ENCODE peak calls at places on chromosomes 5 and 9, in five cellular contexts. U is effector memory CD4-positive, alpha-beta T cell; M is HCT116; D is fibroblast of lung; A is testis. H is an unnamed sample. For H3K4me1 and H3K9me3, the result is how much of the 10 kb centered on the place peaks cover.

GRCh38 chr5:92944337-92944736 is 636.7 kb downstream of the NR2F1-AS1 start:
- DNase-seq in U (no peak), M (no peak), D (no peak), A (no peak), H (no peak)

GRCh38 chr5:61319388-61320146 is 12.5 kb upstream of the ZSWIM6 start:
- DNase-seq in U (no peak), M (no peak), D (no peak), A (peak), H (no peak)

GRCh38 chr5:39376293-39376714 is 12.0 kb upstream of the C9 start:
- DNase-seq in U (no peak), M (peak), D (peak), A (peak), H (no peak)

GRCh38 chr5:68479524-68479923 is 264.0 kb downstream of the PIK3R1 start:
- DNase-seq in U (no peak), M (no peak), D (no peak), A (no peak), H (no peak)

GRCh38 chr9:88968799-88969198 is 22.5 kb upstream of the S1PR3 start:
- DNase-seq in U (no peak), M (no peak), D (no peak), A (peak), H (no peak)

GRCh38 chr9:120368799-120369198 is 211.2 kb downstream of the CDK5RAP2 start:
- DNase-seq in U (no peak), M (no peak), D (no peak), A (no peak), H (no peak)

GRCh38 chr9:110650991-110651411 is 17.6 kb upstream of the MUSK start:
- DNase-seq in U (no peak), M (no peak), D (peak), A (no peak), H (no peak)

GRCh38 chr5:134851307-134851923 is 5.6 kb downstream of the C5orf24 start:
- DNase-seq in U (no peak), M (no peak), D (peak), A (peak), H (no peak)

GRCh38 chr5:82422751-82423181 is 144.6 kb upstream of the RPS23 start:
- DNase-seq in U (no peak), M (no peak), D (peak), A (no peak), H (peak)

GRCh38 chr5:92353107-92354030 is 970.3 kb upstream of the ARRDC3 start:
- DNase-seq in U (no peak), M (no peak), D (peak), A (no peak), H (no peak)

DNA sequence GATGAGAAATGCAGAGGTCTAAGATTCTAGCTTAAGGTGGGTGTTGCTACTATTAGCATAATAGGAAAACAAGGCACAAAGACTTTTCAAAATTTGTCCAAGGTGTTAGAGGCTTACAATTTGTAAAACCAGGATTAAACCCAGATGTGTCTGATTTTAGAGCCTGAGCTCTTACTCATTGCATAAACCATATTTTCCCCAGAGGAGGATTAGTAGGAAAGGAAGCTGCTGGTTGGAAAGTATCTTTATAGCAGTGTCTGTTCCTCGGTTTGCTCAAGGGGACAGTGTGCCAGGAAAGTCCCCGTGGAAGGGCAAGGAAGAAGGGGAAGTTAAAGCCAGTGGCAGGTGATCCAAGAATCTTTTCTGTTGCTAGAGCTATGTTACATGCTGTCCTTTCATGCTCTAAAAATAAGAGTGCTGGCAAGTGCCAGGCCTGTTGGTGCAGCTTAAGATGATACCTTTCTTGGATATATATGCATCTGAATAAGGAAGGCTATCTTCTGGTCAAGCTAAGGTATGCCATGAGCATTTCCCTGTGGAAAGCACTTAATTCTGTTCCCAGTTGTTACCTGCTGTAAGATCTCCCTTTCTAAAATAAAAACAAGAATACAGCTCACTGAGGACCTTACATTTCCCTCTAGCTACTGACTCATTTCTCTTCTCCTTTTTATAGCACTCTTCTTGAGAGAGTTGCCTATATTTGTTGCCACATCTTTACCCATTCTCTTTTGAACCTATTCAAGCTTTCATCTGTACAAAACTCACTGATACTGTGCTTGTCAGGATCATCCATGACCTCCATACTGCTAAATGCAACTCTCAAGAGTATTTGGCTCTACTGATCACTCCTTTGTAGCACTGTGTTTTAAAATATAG is 8.0 kb downstream of the PDCD1LG2 start:
- DNase-seq in U (no peak), M (no peak), D (no peak), A (no peak), H (no peak)
- H3K4me1 ChIP-seq in U (under half), M (under half), D (under half), A (under half), H (under half)

GRCh38 chr5:141236516-141237313 is 8.5 kb upstream of the PCDHB15 start:
- DNase-seq in U (no peak), M (no peak), D (no peak), A (no peak), H (no peak)

DNA sequence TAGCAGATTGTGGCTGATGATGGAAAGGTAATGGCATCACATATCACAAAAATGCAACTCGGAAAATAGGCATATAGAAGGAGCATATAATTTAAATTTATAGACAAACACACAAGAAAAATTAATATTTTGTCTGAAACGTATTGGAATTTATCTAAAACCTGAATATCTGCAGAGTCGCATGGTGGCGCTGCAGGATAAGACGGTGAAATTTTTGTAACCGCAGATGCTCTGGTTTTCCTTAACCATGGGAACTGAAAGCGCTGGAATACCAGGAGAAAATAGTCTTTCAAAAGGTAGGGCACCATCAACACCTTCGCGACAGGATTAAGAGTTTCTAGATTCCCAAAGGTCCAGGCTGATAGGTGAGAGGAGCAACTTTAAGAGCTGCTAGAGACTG is 11.0 kb downstream of the PCDHB14 start:
- DNase-seq in U (no peak), M (no peak), D (peak), A (peak), H (no peak)
- H3K9me3 ChIP-seq in U (under half), M (under half), D (under half), A (under half), H (under half)

DNA sequence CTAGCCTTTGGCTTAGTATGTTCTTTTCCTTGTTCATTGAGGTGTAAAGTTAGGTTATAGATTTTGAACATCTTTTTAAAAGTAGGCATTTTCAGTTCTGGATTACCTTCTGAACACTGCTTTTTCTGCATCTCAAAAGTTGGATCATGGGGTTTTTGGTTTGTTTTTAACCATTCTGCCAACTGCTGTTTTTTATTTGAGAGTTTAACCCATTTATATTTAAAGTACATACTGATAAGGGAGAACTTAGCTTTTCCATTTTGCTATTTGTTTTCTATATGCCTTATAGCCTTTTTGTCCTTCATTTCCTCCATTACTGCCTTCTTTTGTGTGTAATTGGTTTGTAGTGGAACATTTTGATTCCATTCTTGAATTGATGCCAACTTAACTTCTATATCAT is 30.5 kb upstream of the ZNF169 start:
- DNase-seq in U (no peak), M (no peak), D (no peak), A (no peak), H (no peak)
- H3K4me3 ChIP-seq in U (no peak), M (no peak), D (no peak), A (no peak), H (no peak)

DNA sequence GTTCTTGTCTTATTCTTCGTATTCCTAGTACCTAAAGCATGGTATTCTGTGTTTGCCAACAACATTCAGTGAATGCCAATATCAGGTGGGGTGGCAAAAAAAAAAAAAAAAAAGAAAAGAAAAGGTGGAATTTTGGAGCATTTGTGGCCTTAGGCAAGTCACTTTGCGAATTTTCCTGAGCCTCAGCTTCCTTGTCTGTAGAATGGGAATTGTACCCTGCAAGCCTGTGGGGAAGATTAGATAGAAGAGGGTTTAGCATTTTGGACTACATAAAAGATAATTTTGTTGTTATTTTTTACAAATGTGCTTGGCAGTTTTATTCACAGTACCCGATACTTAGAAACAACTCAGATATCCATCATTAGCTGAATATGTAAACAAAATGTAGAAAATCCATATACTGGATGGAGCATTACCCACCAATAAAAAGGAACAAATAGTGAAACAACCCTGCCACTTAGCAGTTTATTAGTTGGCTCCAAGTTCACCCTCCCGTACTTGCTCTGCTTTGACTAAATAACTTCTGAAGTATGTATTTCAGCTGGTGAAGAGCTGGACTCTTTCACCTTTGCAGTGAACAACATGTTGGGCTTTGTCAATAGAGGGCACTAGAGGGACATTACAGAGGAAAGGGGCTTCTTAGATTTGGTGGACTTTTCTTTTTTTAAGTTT is 13.6 kb downstream of the UBE2D2 start:
- DNase-seq in U (no peak), M (no peak), D (peak), A (no peak), H (no peak)
- H3K4me1 ChIP-seq in U (under half), M (under half), D (under half), A (under half), H (under half)

GRCh38 chr5:179190851-179191505 is 130.8 kb downstream of the ZNF354C start:
- DNase-seq in U (no peak), M (no peak), D (no peak), A (no peak), H (no peak)

GRCh38 chr5:179187229-179187678 is 127.1 kb downstream of the ZNF354C start:
- DNase-seq in U (no peak), M (no peak), D (no peak), A (no peak), H (no peak)

GRCh38 chr5:179187681-179188575 is 127.8 kb downstream of the ZNF354C start:
- DNase-seq in U (no peak), M (no peak), D (peak), A (no peak), H (no peak)

GRCh38 chr5:179186801-179187200 is 126.6 kb downstream of the ZNF354C start:
- DNase-seq in U (no peak), M (no peak), D (no peak), A (no peak), H (no peak)

DNA sequence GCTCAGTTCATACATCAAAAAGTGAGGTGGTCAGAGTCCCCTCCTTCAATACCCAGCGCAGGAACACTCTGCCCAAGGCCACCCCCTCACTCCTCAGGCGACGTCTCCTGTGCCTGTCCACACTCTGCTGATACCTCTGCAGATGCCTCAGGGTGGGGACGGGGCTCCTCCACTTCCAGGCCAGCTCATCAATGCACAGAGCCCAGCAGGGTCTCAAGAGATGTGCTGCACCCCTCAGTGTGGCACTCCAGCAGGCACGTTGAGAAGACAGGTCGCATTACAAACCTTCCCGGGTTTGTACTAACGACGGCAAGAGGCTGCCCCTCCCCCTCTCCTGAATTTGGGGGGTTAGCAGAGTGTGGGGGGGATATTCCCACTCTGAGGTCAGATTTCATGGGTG is 128.5 kb downstream of the ZNF354C start:
- DNase-seq in U (no peak), M (no peak), D (no peak), A (no peak), H (no peak)
- H3K9me3 ChIP-seq in U (under half), M (under half), D (under half), A (under half), H (under half)

GRCh38 chr9:841371-842209 is at the start of gene DMRT1:
- DNase-seq in U (no peak), M (no peak), D (no peak), A (peak), H (no peak)
- H3K4me3 ChIP-seq in U (no peak), M (no peak), D (no peak), A (peak), H (no peak)

DNA sequence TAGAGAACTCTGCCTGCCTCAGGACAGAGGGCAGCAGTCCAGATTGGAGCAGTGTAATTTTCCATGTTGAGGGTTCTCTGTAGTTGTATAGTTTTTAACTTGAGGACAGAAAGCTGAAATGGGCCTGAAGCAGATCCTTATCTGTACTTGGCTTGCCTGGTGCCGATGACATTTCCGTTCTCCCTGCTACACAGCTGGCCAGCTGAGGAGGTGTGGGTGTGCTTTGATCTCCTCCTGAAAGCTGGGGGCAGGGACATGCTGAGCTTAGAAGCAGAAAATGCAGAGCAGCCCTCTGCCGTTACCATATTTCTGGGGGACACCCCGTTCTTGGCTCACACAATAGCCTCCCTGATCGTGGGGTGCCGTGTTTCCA is 10.4 kb downstream of the GLRX start:
- DNase-seq in U (no peak), M (no peak), D (peak), A (no peak), H (peak)
- H3K4me1 ChIP-seq in U (half or more), M (under half), D (under half), A (under half), H (half or more)

GRCh38 chr5:67181648-67182218 is 14.9 kb downstream of the CD180 start:
- DNase-seq in U (no peak), M (no peak), D (no peak), A (no peak), H (no peak)
- H3K9me3 ChIP-seq in U (under half), M (under half), D (under half), A (under half), H (under half)

DNA sequence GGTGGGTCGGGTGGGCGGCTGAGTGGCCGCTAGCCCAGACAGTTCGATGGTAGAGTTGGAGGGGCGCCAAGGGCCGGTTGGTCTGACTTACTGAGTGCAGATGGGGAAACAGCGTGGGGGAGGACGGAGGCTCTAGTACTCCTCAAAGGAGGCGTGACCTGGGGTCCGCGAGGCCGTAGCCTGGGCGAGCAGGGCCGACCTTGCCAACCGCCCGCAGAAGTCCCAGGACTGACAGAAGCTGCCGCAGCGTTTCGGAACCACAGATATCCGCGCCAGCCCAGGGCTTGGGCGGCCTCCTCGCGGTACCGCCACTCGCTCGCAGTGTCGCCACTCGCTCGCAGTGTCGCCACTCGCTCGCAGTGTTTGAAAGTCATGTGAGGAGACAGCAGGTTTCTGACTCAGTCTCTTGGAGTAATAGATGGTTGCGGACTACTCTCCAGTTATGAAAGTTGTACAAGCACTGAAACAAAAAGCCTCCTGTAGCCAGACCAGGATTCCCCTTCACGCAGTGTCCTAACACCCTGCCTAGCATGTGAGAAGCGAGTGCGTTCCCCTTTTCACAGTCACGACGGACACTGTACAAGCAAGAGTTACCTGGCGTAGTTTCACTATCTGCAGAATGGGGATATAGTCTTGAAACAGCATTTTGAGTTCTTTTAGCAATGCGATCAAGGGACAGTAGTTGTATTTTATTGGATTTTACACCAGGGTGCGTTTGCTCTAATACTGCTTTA is 674 bp downstream of the TMEM38B start:
- DNase-seq in U (peak), M (no peak), D (peak), A (peak), H (peak)
- H3K4me3 ChIP-seq in U (peak), M (peak), D (peak), A (peak), H (peak)

DNA sequence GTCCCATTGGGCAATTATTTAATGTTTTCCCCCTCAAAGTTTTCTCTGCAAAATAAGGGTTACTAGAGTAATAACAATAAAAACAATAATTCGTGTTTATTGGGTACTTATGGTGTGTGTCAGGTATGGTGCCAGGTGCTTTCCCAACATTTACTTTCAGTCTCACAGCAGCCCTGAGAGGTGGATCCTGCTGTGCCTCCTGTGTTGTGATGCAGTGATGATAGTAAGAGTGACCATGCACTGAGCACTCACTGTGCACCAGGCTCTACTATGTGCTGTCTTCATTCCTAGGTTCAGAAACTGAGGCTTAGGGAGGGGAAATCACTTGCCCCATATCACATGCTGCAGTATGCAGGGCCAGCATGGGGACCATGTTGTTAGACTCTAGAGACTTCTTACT is 15.5 kb downstream of the OTULINL start:
- DNase-seq in U (no peak), M (no peak), D (no peak), A (no peak), H (no peak)
- H3K4me1 ChIP-seq in U (under half), M (under half), D (under half), A (under half), H (under half)